ENCODE peak calls at places on chromosome 9, in seven cellular contexts. P is breast epithelium, E is testis, T is sigmoid colon, S is uterus, N is esophagus muscularis mucosa, X is tibial nerve. W is an unnamed sample.

GRCh38 chr9:113853333-113853732 is 22.8 kb upstream of the ZNF618 start:
- DNase-seq in P (no peak), E (no peak), T (no peak), S (no peak), N (peak; percentile 34), X (no peak), W (no peak)

GRCh38 chr9:89878003-89878411 is 273.2 kb downstream of the GADD45G start:
- DNase-seq in P (no peak), E (peak; percentile 12), T (peak; percentile 46), S (peak; percentile 9), N (peak; percentile 66), X (no peak), W (peak; percentile 48)

GRCh38 chr9:107810493-107810931 is 320.9 kb upstream of the KLF4 start:
- DNase-seq in P (no peak), E (no peak), T (no peak), S (no peak), N (no peak), X (no peak), W (peak; percentile 15)

GRCh38 chr9:101409079-101409477 is 10.4 kb downstream of the ZNF189 start:
- DNase-seq in P (no peak), E (no peak), T (no peak), S (no peak), N (no peak), X (no peak), W (no peak)

GRCh38 chr9:134593286-134593685 is 48.3 kb upstream of the COL5A1 start:
- DNase-seq in P (no peak), E (no peak), T (no peak), S (no peak), N (peak; percentile 85), X (no peak), W (no peak)

GRCh38 chr9:34403554-34404380 is 27.1 kb upstream of the MYORG start:
- DNase-seq in P (peak; percentile 49), E (peak; percentile 88), T (peak; percentile 84), S (peak; percentile 67), N (no peak), X (peak; percentile 65), W (peak; percentile 42)

GRCh38 chr9:130290353-130291181 is 25.0 kb downstream of the HMCN2 start:
- DNase-seq in P (no peak), E (no peak), T (peak; percentile 96), S (peak; percentile 84), N (peak; percentile 96), X (no peak), W (peak; percentile 63)

GRCh38 chr9:16318516-16319060 is 551.9 kb downstream of the BNC2 start:
- DNase-seq in P (no peak), E (no peak), T (peak; percentile 66), S (no peak), N (no peak), X (no peak), W (no peak)

GRCh38 chr9:88938181-88938580 is 53.1 kb upstream of the S1PR3 start:
- DNase-seq in P (no peak), E (no peak), T (no peak), S (no peak), N (peak; percentile 8), X (no peak), W (no peak)

GRCh38 chr9:86997158-86997557 is 49.9 kb upstream of the GAS1 start:
- DNase-seq in P (no peak), E (no peak), T (no peak), S (no peak), N (no peak), X (no peak), W (no peak)

GRCh38 chr9:24765025-24765756 is 219.5 kb upstream of the IZUMO3 start:
- DNase-seq in P (no peak), E (no peak), T (no peak), S (no peak), N (no peak), X (no peak), W (no peak)

DNA sequence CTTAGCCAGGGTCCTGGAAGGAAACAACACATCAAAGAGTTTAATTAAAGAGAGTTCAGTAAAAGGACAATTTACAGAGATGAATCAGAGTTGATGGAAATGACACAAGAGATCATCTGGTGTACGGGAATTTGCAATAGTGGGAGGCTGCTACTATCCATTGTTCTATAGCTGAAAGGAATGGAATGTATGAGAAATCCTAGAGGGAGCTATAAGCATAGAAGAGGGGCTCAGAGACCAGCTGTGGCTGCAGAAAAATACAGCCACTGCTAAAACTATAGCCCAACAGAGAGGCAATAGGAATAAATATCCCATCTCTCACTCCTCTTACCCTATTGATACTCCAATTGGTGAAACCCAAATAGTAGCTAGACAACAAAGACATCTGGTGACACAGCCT is 393.6 kb upstream of the SMC2 start:
- DNase-seq in P (no peak), E (no peak), T (no peak), S (no peak), N (no peak), X (no peak), W (no peak)
- H3K9me3 ChIP-seq in P (no peaks in the 10 kb centered on the region), E (no peaks in the 10 kb centered on the region), T (no peaks in the 10 kb centered on the region), S (no peaks in the 10 kb centered on the region), N (no peaks in the 10 kb centered on the region), X (no peaks in the 10 kb centered on the region), W (no peaks in the 10 kb centered on the region)

GRCh38 chr9:98046161-98046543 is 10.4 kb upstream of the NANS start:
- DNase-seq in P (no peak), E (no peak), T (no peak), S (no peak), N (no peak), X (no peak), W (no peak)

GRCh38 chr9:98047002-98047401 is 9.5 kb upstream of the NANS start:
- DNase-seq in P (no peak), E (no peak), T (no peak), S (no peak), N (no peak), X (no peak), W (no peak)

GRCh38 chr9:98043921-98044320 is 12.6 kb upstream of the NANS start:
- DNase-seq in P (no peak), E (no peak), T (no peak), S (no peak), N (no peak), X (no peak), W (no peak)

GRCh38 chr9:98049668-98050067 is 6.9 kb upstream of the NANS start:
- DNase-seq in P (no peak), E (no peak), T (no peak), S (no peak), N (no peak), X (no peak), W (no peak)

GRCh38 chr9:98045234-98046160 is 11.0 kb upstream of the NANS start:
- DNase-seq in P (no peak), E (no peak), T (no peak), S (no peak), N (no peak), X (no peak), W (no peak)
- TF ChIP-seq POLR2A in P (no peak), E (no peak), T (no peak), S (no peak), N (no peak), X (no peak), W (no peak)

GRCh38 chr9:35740243-35740642 is 7.8 kb downstream of the CREB3 start:
- DNase-seq in P (no peak), E (no peak), T (no peak), S (no peak), N (no peak), X (no peak), W (no peak)

GRCh38 chr9:35746583-35746982 is 2.4 kb downstream of the GBA2 start:
- DNase-seq in P (no peak), E (no peak), T (no peak), S (no peak), N (no peak), X (no peak), W (no peak)

GRCh38 chr9:35745569-35745968 is 3.5 kb downstream of the GBA2 start:
- DNase-seq in P (no peak), E (no peak), T (no peak), S (no peak), N (no peak), X (no peak), W (no peak)

GRCh38 chr9:35741740-35742139 is 7.3 kb downstream of the GBA2 start:
- DNase-seq in P (no peak), E (no peak), T (no peak), S (no peak), N (no peak), X (no peak), W (no peak)

GRCh38 chr9:35743880-35744518 is 5.0 kb downstream of the GBA2 start:
- DNase-seq in P (no peak), E (no peak), T (peak; percentile 39), S (no peak), N (no peak), X (no peak), W (no peak)
- H3K36me3 ChIP-seq in P (peaks cover under 1% of the 10 kb centered on the region), E (no peaks in the 10 kb centered on the region), T (peaks cover 26% of the 10 kb centered on the region), S (no peaks in the 10 kb centered on the region), N (peaks cover 56% of the 10 kb centered on the region), X (no peaks in the 10 kb centered on the region), W (peaks cover 55% of the 10 kb centered on the region)

GRCh38 chr9:77022783-77023440 is 3.5 kb downstream of the FOXB2 start:
- DNase-seq in P (no peak), E (peak; percentile 20), T (no peak), S (no peak), N (peak; percentile 86), X (no peak), W (no peak)
- H3K9me3 ChIP-seq in P (no peaks in the 10 kb centered on the region), E (no peaks in the 10 kb centered on the region), T (no peaks in the 10 kb centered on the region), S (no peaks in the 10 kb centered on the region), N (no peaks in the 10 kb centered on the region), X (no peaks in the 10 kb centered on the region), W (no peaks in the 10 kb centered on the region)

GRCh38 chr9:92764988-92765936 is 629 bp upstream of the BICD2 start:
- DNase-seq in P (peak; percentile 99), E (peak; percentile 98), T (peak; percentile 99), S (peak; percentile 98), N (peak; percentile 99), X (peak; percentile 97), W (peak; percentile 99)
- TF ChIP-seq POLR2A in P (peak; percentile 73), E (peak; percentile 37), T (peak; percentile 69), S (peak; percentile 96), N (peak; percentile 92), X (peak; percentile 76), W (peak; percentile 82)

GRCh38 chr9:109063765-109064164 is 50.5 kb upstream of the CTNNAL1 start:
- DNase-seq in P (no peak), E (no peak), T (no peak), S (no peak), N (no peak), X (no peak), W (no peak)
- H3K36me3 ChIP-seq in P (no peaks in the 10 kb centered on the region), E (no peaks in the 10 kb centered on the region), T (peaks cover 5% of the 10 kb centered on the region), S (no peaks in the 10 kb centered on the region), N (peaks cover 36% of the 10 kb centered on the region), X (peaks cover 4% of the 10 kb centered on the region), W (peaks cover 68% of the 10 kb centered on the region)